ENCODE peak calls at places on chromosomes 4 and X, in four cellular contexts. H is astrocyte of the spinal cord, X is choroid plexus epithelial cell, G is WERI-Rb-1. M is an unnamed sample.

GRCh38 chr4:34854451-34854850 is 1389.9 kb downstream of the ARAP2 start:
- DNase-seq in H (no peak), X (no peak), G (no peak), M (no peak)

GRCh38 chr4:89110541-89110985 is 770 bp upstream of the TIGD2 start:
- DNase-seq in H (no peak), X (no peak), G (no peak), M (no peak)

GRCh38 chr4:38621004-38621684 is 42.9 kb upstream of the KLF3 start:
- DNase-seq in H (no peak), X (peak; percentile 90), G (no peak), M (peak; percentile 83)

GRCh38 chr4:113574636-113575103 is 186.9 kb downstream of the CAMK2D start:
- DNase-seq in H (peak; percentile 74), X (peak; percentile 90), G (peak; percentile 48), M (peak; percentile 85)

GRCh38 chr4:2250003-2250763 is 8.3 kb upstream of the HAUS3 start:
- DNase-seq in H (no peak), X (no peak), G (no peak), M (no peak)

GRCh38 chrX:19824603-19825002 is 62.8 kb downstream of the SH3KBP1 start:
- DNase-seq in H (peak; percentile 54), X (peak; percentile 53), G (peak; percentile 79), M (no peak)

GRCh38 chrX:106286053-106286650 is 118.0 kb downstream of the PWWP3B start:
- DNase-seq in H (peak; percentile 73), X (peak; percentile 93), G (no peak), M (peak; percentile 82)

GRCh38 chr4:94714761-94715160 is 43.0 kb upstream of the BMPR1B start:
- DNase-seq in H (peak; percentile 87), X (no peak), G (no peak), M (peak; percentile 39)

GRCh38 chr4:26050671-26051070 is 136.7 kb downstream of the SMIM20 start:
- DNase-seq in H (no peak), X (no peak), G (no peak), M (no peak)

GRCh38 chr4:26055855-26056254 is 141.8 kb downstream of the SMIM20 start:
- DNase-seq in H (no peak), X (no peak), G (no peak), M (no peak)

GRCh38 chr4:26050212-26050643 is 136.2 kb downstream of the SMIM20 start:
- DNase-seq in H (no peak), X (no peak), G (peak; percentile 39), M (no peak)

GRCh38 chr4:26051278-26051677 is 137.3 kb downstream of the SMIM20 start:
- DNase-seq in H (no peak), X (no peak), G (no peak), M (no peak)

DNA sequence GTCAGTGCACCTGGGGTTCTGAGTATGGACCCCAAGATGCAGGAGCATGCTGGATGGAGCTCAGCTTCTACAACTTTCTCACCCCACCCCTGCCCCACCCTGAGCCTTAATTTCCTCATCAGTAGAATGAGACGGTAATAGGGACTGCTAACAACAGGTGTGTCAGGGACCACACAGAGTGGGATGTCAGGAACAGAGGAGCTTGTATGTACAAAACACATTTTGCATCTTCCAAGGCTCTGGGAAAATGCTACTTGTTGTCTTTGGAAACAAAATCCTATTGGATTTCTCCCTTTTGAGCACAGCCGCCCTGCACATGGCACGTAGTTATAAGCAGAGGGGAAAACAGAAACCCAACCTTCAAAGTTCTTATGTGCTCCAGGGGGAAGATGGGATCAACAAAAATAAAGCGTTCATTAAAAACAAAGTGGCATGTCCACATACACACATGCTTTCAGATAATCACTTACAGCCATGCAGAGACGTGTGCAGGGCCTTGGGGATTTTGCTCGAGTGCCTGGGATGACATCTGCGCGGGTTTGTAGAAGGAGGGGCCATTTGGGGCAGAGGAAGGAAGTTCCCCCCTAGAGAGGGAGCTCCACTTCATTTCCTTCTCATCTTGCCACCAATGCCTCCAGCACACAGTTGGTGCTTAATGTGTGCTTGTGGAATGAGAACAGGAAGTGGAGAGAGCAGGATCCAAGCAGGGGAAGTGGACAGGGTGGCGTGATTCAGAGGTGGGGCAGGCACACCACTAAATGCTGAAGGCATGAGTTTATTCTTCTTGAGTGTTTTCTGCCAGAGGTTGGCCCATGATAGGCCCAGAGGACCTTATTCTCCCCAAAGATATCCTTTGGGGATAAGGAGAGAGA is 138.9 kb downstream of the SMIM20 start:
- DNase-seq in H (no peak), X (no peak), G (peak; percentile 25), M (no peak)
- H3K4me3 ChIP-seq in H (no peak overlapping the region), X (no peak overlapping the region), G (no peak overlapping the region), M (no peak overlapping the region)

GRCh38 chrX:1749499-1749898 is 134.6 kb downstream of the ASMT start:
- DNase-seq in H (no peak), X (no peak), G (peak; percentile 38), M (no peak)
- TF ChIP-seq CTCF in H (no peak), X (no peak), G (peak; percentile 38), M (no peak)

DNA sequence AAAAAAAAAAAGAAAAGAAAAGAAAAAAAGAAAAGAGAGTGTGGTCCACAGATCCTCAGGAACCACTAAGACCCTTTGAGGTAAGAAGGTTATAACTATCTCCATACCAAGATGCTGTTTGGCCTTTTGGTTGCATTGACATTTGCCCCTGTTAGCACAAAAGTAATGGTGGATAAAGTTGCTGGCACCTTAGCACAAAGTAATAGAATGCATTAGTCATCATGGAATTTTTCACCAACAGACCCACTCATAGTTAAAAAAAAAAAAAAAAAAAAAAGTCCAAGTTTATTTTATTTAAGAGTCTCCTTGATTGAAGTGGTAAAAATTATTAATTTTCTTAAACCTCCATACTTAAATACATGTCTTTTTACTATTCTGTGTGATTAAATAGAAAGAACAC is 78.4 kb upstream of the RBPJ start:
- DNase-seq in H (peak; percentile 38), X (peak; percentile 50), G (no peak), M (peak; percentile 10)
- H3K4me3 ChIP-seq in H (no peak overlapping the region), X (no peak overlapping the region), G (no peak overlapping the region), M (no peak overlapping the region)

DNA sequence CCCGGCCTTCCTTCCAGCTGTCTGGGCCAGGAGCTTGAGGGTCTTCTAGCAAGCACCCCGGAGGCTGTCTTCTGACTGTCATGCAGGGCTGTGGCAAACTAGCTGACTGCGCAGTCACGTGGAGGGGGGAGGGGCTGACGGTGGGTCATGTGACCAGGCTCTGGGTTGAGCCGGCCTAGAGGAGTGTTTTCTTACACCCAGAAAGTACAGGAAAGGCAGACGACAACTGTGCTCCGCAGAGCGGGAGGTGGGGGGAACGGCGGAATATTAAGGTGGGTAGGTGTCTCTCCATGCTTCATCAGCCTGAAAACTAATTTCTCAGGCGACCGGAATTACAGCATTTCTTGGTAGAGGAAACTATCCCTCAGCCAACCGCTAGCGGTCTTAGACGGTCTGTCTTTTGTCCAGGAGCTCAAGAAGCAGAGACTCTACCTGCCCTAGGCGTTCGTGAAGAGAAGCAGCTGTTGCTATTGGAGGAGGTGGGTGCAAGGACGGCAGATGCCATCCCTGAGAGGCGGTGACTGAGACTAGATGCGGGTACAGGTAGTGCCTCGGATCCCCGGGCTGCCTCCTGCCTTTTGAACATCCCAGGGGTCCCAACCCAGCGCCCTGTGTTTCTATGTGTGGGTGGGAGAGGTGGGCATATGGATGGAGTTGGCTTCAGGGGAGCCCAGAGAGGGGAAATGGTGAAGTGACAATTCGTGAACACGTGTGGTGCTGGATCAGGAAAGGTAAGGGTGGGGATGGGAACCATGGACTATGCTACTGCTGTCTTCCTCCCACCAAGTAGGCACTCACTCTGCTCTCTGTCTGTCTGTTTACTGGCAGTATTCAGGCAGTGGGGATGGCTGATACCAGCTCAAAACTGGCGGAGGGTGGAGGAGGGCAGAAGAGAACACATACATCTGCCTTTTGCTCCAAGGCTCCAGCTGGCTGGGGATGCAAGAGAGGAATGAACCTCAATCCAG is 8.8 kb downstream of the GPRASP1 start:
- DNase-seq in H (peak; percentile 71), X (peak; percentile 80), G (peak; percentile 80), M (peak; percentile 73)
- TF ChIP-seq CTCF in H (no peak), X (peak; percentile 35), G (no peak), M (peak; percentile 23)